ENCODE peak calls at places on chromosome 3, in nine cellular contexts. Z is NCI-H2107, N is right lobe of liver, Y is epithelial cell of esophagus, T is nephron progenitor cell, L is HCEC 1CT, E is hepatic stellate cell, V is bronchial epithelial cell, D is brain microvascular endothelial cell. B is an unnamed sample.
A peak's percentile ranks its signal among the peaks of the same experiment; 100 is the strongest.

GRCh38 chr3:152376351-152377183 is 107.8 kb downstream of the MBNL1 start:
- DNase-seq in Z (no peak), L (peak; percentile 71), N (no peak), D (no peak), V (no peak), Y (no peak), E (no peak), T (no peak), B (no peak)

GRCh38 chr3:5331567-5332269 is 144.2 kb downstream of the EDEM1 start:
- DNase-seq in D (no peak), V (no peak), Z (no peak), L (no peak), T (no peak), Y (no peak), E (no peak), N (no peak), B (no peak)

GRCh38 chr3:37971467-37971866 is 19.1 kb upstream of the VILL start:
- DNase-seq in L (no peak), Z (no peak), D (no peak), E (no peak), Y (no peak), T (no peak), N (no peak), V (no peak), B (no peak)

GRCh38 chr3:4313606-4314308 is 10.6 kb downstream of the SETMAR start:
- DNase-seq in Y (peak; percentile 35), Z (no peak), E (no peak), D (peak; percentile 28), L (peak; percentile 15), T (no peak), V (peak; percentile 69), N (no peak), B (no peak)

GRCh38 chr3:128318275-128318920 is 148.3 kb downstream of the DNAJB8 start:
- DNase-seq in Y (no peak), E (no peak), L (no peak), T (no peak), Z (no peak), V (no peak), N (no peak), D (no peak), B (no peak)

GRCh38 chr3:85603378-85603777 is 644.6 kb downstream of the CADM2 start:
- DNase-seq in L (no peak), D (no peak), N (no peak), Z (no peak), Y (no peak), E (no peak), T (no peak), V (no peak), B (no peak)

GRCh38 chr3:10416730-10417300 is 88.6 kb downstream of the ATP2B2 start:
- DNase-seq in Z (no peak), E (no peak), D (no peak), V (no peak), L (no peak), Y (no peak), N (no peak), T (no peak), B (no peak)

GRCh38 chr3:10288575-10288960 is 4.2 kb downstream of the GHRL start:
- DNase-seq in T (no peak), D (no peak), L (no peak), E (no peak), N (no peak), Y (no peak), Z (no peak), V (no peak), B (no peak)

GRCh38 chr3:71681224-71681668 is 44.0 kb downstream of the EIF4E3 start:
- DNase-seq in L (peak; percentile 79), D (peak; percentile 75), N (peak; percentile 30), Y (peak; percentile 73), E (peak; percentile 50), T (peak; percentile 67), V (peak; percentile 73), Z (no peak), B (peak; percentile 51)

GRCh38 chr3:64645236-64645635 is 42.6 kb downstream of the ADAMTS9 start:
- DNase-seq in E (no peak), V (no peak), D (peak; percentile 16), T (no peak), L (no peak), N (no peak), Y (no peak), Z (no peak), B (no peak)

GRCh38 chr3:120093119-120093922 is 926 bp downstream of the GSK3B start:
- DNase-seq in L (peak; percentile 89), T (peak; percentile 21), Z (no peak), D (no peak), N (peak; percentile 32), E (no peak), Y (peak; percentile 89), V (peak; percentile 64), B (no peak)

GRCh38 chr3:72230774-72231379 is 445.9 kb upstream of the PROK2 start:
- DNase-seq in Z (no peak), V (no peak), Y (no peak), E (no peak), D (no peak), L (no peak), T (no peak), N (no peak), B (no peak)

B was measured in lung.